ENCODE peak calls at places on chromosomes 1 and 21, in eight cellular contexts. D, H, A, P, Q, W, R and C are unnamed samples.

GRCh38 chr21:33791058-33791457 is 124.5 kb downstream of the ATP5PO start:
- DNase-seq in D (no peak), H (no peak), A (no peak), P (no peak), Q (no peak), W (no peak), R (no peak), C (no peak)

GRCh38 chr1:160997323-160998038 is 23.5 kb downstream of the F11R start:
- DNase-seq in D (no peak), H (peak; percentile 33), A (peak; percentile 77), P (peak; percentile 36), Q (peak; percentile 35), W (peak; percentile 64), R (peak; percentile 66), C (peak; percentile 37)

GRCh38 chr1:31161571-31161970 is 78.1 kb downstream of the NKAIN1 start:
- DNase-seq in D (no peak), H (no peak), A (no peak), P (no peak), Q (no peak), W (peak; percentile 48), R (no peak), C (no peak)

GRCh38 chr1:35112668-35113067 is 33.5 kb downstream of the ZMYM1 start:
- DNase-seq in D (no peak), H (no peak), A (no peak), P (no peak), Q (no peak), W (no peak), R (no peak), C (no peak)

GRCh38 chr1:152188673-152189591 is 29.9 kb upstream of the RPTN start:
- DNase-seq in D (no peak), H (peak; percentile 76), A (peak; percentile 90), P (no peak), Q (no peak), W (peak; percentile 86), R (peak; percentile 74), C (peak; percentile 72)

GRCh38 chr1:151061012-151061401 is 810 bp downstream of the MLLT11 start:
- DNase-seq in D (no peak), H (no peak), A (no peak), P (no peak), Q (peak; percentile 74), W (no peak), R (no peak), C (no peak)

GRCh38 chr1:180522204-180522497 is 19.8 kb upstream of the ACBD6 start:
- DNase-seq in D (no peak), H (no peak), A (no peak), P (no peak), Q (no peak), W (no peak), R (no peak), C (no peak)

GRCh38 chr1:64471218-64471719 is 1.3 kb downstream of the CACHD1 start:
- DNase-seq in D (no peak), H (no peak), A (peak; percentile 80), P (peak; percentile 50), Q (no peak), W (no peak), R (peak; percentile 29), C (no peak)

GRCh38 chr21:17352937-17353655 is 159.7 kb upstream of the CXADR start:
- DNase-seq in D (no peak), H (no peak), A (no peak), P (no peak), Q (no peak), W (no peak), R (no peak), C (no peak)

GRCh38 chr1:215526147-215526845 is 40.8 kb upstream of the KCTD3 start:
- DNase-seq in D (peak; percentile 38), H (no peak), A (no peak), P (no peak), Q (peak; percentile 26), W (peak; percentile 61), R (no peak), C (peak; percentile 36)